ENCODE peak calls at places on chromosomes 4 and X, in four cellular contexts. R, L, D and V are unnamed samples.
A peak's percentile ranks its signal among the peaks of the same experiment; 100 is the strongest.

GRCh38 chrX:9342581-9343051 is 122.2 kb upstream of the TBL1X start:
- DNase-seq in R (peak; percentile 80), L (peak; percentile 77), D (peak; percentile 85), V (peak; percentile 91)

GRCh38 chrX:14010566-14010965 is 19.1 kb downstream of the GEMIN8 start:
- DNase-seq in R (no peak), L (no peak), D (no peak), V (no peak)

GRCh38 chr4:26819026-26819425 is 41.6 kb upstream of the STIM2 start:
- DNase-seq in R (no peak), L (peak; percentile 64), D (peak; percentile 58), V (no peak)

GRCh38 chr4:129545599-129546278 is 449.8 kb downstream of the C4orf33 start:
- DNase-seq in R (no peak), L (no peak), D (no peak), V (no peak)

GRCh38 chr4:176187610-176188009 is 7.8 kb downstream of the SPATA4 start:
- DNase-seq in R (peak; percentile 66), L (no peak), D (no peak), V (no peak)

GRCh38 chr4:14269824-14270223 is 642.3 kb upstream of the BOD1L1 start:
- DNase-seq in R (no peak), L (no peak), D (no peak), V (no peak)

GRCh38 chrX:153934473-153935325 is at the start of gene NAA10:
- DNase-seq in R (peak; percentile 63), L (peak; percentile 63), D (peak; percentile 69), V (peak; percentile 73)

GRCh38 chr4:173793937-173794510 is 264.0 kb upstream of the HAND2 start:
- DNase-seq in R (peak; percentile 78), L (no peak), D (no peak), V (no peak)

GRCh38 chr4:33494150-33494549 is 2750.2 kb downstream of the ARAP2 start:
- DNase-seq in R (no peak), L (no peak), D (no peak), V (no peak)

GRCh38 chr4:150078041-150078995 is at the start of gene DCLK2:
- DNase-seq in R (peak; percentile 87), L (peak; percentile 65), D (peak; percentile 75), V (peak; percentile 56)

GRCh38 chrX:55907968-55908607 is 190.5 kb downstream of the RRAGB start:
- DNase-seq in R (no peak), L (peak; percentile 66), D (peak; percentile 83), V (peak; percentile 91)

GRCh38 chrX:130260316-130260715 is 8.4 kb downstream of the ZNF280C start:
- DNase-seq in R (peak; percentile 58), L (no peak), D (no peak), V (no peak)

GRCh38 chr4:163166041-163166579 is 580 bp downstream of the NAF1 start:
- DNase-seq in R (peak; percentile 33), L (peak; percentile 77), D (peak; percentile 60), V (peak; percentile 80)

GRCh38 chr4:22063613-22064012 is 115.0 kb upstream of the KCNIP4 start:
- DNase-seq in R (no peak), L (no peak), D (no peak), V (no peak)

GRCh38 chrX:3141031-3141430 is 99.8 kb downstream of the ARSF start:
- DNase-seq in R (peak; percentile 39), L (no peak), D (no peak), V (no peak)

GRCh38 chr4:39066371-39066770 is 4.3 kb downstream of the KLHL5 start:
- DNase-seq in R (no peak), L (no peak), D (no peak), V (no peak)

GRCh38 chr4:56681158-56681848 is at the start of gene HOPX:
- DNase-seq in R (no peak), L (no peak), D (no peak), V (peak; percentile 44)

GRCh38 chr4:90950385-90950841 is 823.2 kb downstream of the CCSER1 start:
- DNase-seq in R (no peak), L (no peak), D (no peak), V (peak; percentile 87)

GRCh38 chrX:133537142-133537541 is 121.9 kb upstream of the GPC4 start:
- DNase-seq in R (no peak), L (no peak), D (no peak), V (no peak)

GRCh38 chr4:145541266-145541770 is 59.7 kb downstream of the SMAD1 start:
- DNase-seq in R (no peak), L (no peak), D (no peak), V (no peak)

GRCh38 chr4:4317496-4318232 is 27.6 kb downstream of the ZBTB49 start:
- DNase-seq in R (no peak), L (no peak), D (no peak), V (no peak)

GRCh38 chr4:7598939-7599790 is 164.4 kb upstream of the PSAPL1 start:
- DNase-seq in R (no peak), L (no peak), D (no peak), V (no peak)

DNA sequence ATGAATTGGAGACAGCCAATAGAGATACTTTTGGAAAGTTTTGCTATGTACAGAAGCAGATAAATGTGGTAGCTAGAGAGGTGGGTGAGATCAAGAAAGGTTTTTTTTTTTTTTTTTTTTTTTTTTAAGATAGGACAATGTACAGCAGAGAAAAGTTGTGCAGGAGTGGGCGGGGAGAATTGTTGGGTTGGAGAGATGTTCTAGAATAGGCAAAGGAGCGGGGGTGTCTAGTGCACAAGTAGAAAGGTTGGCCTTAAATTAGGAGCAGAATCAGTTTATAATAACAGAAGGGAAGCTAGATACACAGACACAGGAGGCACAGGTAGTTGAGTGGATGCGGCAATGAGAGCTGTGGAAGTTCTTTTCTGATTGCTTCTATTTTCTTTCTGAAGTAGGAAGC is 66.2 kb upstream of the PGK1 start:
- DNase-seq in R (no peak), L (no peak), D (no peak), V (no peak)
- H4K5ac ChIP-seq in R (no peak overlapping the region), L (no peak overlapping the region), D (no peak overlapping the region), V (no peak overlapping the region)

GRCh38 chrX:39854772-39855747 is 242.7 kb downstream of the BCOR start:
- DNase-seq in R (no peak), L (no peak), D (no peak), V (no peak)

GRCh38 chrX:39850630-39851152 is 247.1 kb downstream of the BCOR start:
- DNase-seq in R (peak; percentile 69), L (no peak), D (no peak), V (peak; percentile 82)

GRCh38 chrX:39852496-39852895 is 245.3 kb downstream of the BCOR start:
- DNase-seq in R (no peak), L (no peak), D (no peak), V (no peak)

GRCh38 chrX:39855748-39856129 is 242.0 kb downstream of the BCOR start:
- DNase-seq in R (peak; percentile 43), L (no peak), D (peak; percentile 76), V (peak; percentile 65)

GRCh38 chrX:39853417-39853816 is 244.3 kb downstream of the BCOR start:
- DNase-seq in R (no peak), L (no peak), D (no peak), V (no peak)
- H3K18ac ChIP-seq in R (no peak overlapping the region), L (peak overlapping the region; percentile 71), D (no peak overlapping the region), V (peak overlapping the region; percentile 68)

GRCh38 chr4:2072971-2073807 is 14.1 kb downstream of the NAT8L start:
- DNase-seq in R (no peak), L (peak; percentile 43), D (peak; percentile 14), V (no peak)

GRCh38 chr4:2075987-2076907 is 17.1 kb downstream of the NAT8L start:
- DNase-seq in R (no peak), L (peak; percentile 45), D (peak; percentile 26), V (no peak)

GRCh38 chr4:2075171-2075986 is 16.3 kb downstream of the NAT8L start:
- DNase-seq in R (no peak), L (no peak), D (peak; percentile 23), V (no peak)

GRCh38 chr4:2073808-2074481 is 14.8 kb downstream of the NAT8L start:
- DNase-seq in R (no peak), L (no peak), D (peak; percentile 23), V (no peak)

GRCh38 chr4:2074588-2074987 is 15.5 kb downstream of the NAT8L start:
- DNase-seq in R (no peak), L (no peak), D (peak; percentile 14), V (no peak)
- H4K5ac ChIP-seq in R (no peak overlapping the region), L (no peak overlapping the region), D (no peak overlapping the region), V (no peak overlapping the region)

DNA sequence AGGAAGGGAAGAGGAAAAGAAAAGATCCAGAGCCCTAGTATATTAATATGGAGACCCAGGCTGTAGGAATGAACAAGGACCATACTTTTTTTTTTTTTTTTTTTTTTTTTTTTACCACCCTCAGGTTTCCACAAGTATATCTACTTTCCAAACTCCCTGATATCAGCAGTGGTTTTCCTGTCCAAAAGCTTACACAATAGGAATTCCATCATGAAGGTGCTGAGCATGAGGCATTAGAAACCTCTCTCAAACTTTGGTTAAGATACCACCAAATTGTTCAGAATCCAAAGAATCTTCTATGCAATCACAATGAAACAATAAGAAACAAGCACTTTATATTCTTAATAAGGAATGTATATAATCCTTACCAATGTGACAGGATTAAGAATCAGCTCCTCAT is 26.5 kb downstream of the RPS6KA3 start:
- DNase-seq in R (no peak), L (no peak), D (no peak), V (no peak)
- H3K18ac ChIP-seq in R (no peak overlapping the region), L (no peak overlapping the region), D (no peak overlapping the region), V (no peak overlapping the region)